ENCODE peak calls at places on chromosomes 13 and 19, in five cellular contexts. P, N, R, Q and D are unnamed samples.

GRCh38 chr13:52348081-52348480 is 57.9 kb downstream of the THSD1 start:
- DNase-seq in P (peak; percentile 88), Q (no peak), R (no peak), N (no peak), D (no peak)

GRCh38 chr19:23996549-23996948 is 81.9 kb downstream of the ZNF726 start:
- DNase-seq in R (no peak), N (no peak), P (no peak), Q (no peak), D (no peak)

GRCh38 chr19:30225615-30226463 is 146.3 kb upstream of the ZNF536 start:
- DNase-seq in P (no peak), N (no peak), Q (no peak), R (no peak), D (no peak)

GRCh38 chr19:40565910-40566495 is 10.7 kb upstream of the SHKBP1 start:
- DNase-seq in R (no peak), N (no peak), Q (no peak), P (no peak), D (no peak)

GRCh38 chr13:52695856-52696255 is 43.2 kb downstream of the SUGT1 start:
- DNase-seq in N (no peak), P (peak; percentile 67), R (no peak), Q (no peak), D (peak; percentile 37)

GRCh38 chr19:45717983-45718650 is 12.6 kb downstream of the FBXO46 start:
- DNase-seq in R (no peak), N (no peak), P (no peak), Q (peak; percentile 55), D (no peak)

GRCh38 chr19:19040417-19040816 is 7.0 kb downstream of the ARMC6 start:
- DNase-seq in R (no peak), N (no peak), Q (peak; percentile 85), P (peak; percentile 91), D (no peak)

GRCh38 chr13:91017669-91018053 is 329.8 kb upstream of the MIR17HG start:
- DNase-seq in N (peak; percentile 20), R (no peak), P (no peak), Q (peak; percentile 12), D (no peak)

GRCh38 chr13:32851083-32852064 is 164.8 kb upstream of the KL start:
- DNase-seq in R (no peak), N (no peak), Q (no peak), P (no peak), D (no peak)

GRCh38 chr13:45196622-45197021 is 4.2 kb downstream of the KCTD4 start:
- DNase-seq in P (peak; percentile 80), Q (no peak), R (no peak), N (no peak), D (peak; percentile 94)

GRCh38 chr19:49916839-49917733 is 11.9 kb upstream of the ATF5 start:
- DNase-seq in P (no peak), N (no peak), R (no peak), Q (no peak), D (no peak)

GRCh38 chr19:38617283-38617763 is 430 bp downstream of the MAP4K1 start:
- DNase-seq in Q (no peak), R (no peak), P (no peak), N (no peak), D (no peak)

GRCh38 chr13:33285420-33286124 is at the start of gene STARD13:
- DNase-seq in P (peak; percentile 98), R (peak; percentile 95), N (peak; percentile 91), Q (peak; percentile 90), D (peak; percentile 94)

GRCh38 chr13:79995334-79995733 is 345.6 kb downstream of the SPRY2 start:
- DNase-seq in N (no peak), P (peak; percentile 85), Q (no peak), R (no peak), D (peak; percentile 93)

GRCh38 chr19:18280247-18281081 is 958 bp downstream of the JUND start:
- DNase-seq in Q (peak; percentile 84), R (peak; percentile 85), P (peak; percentile 69), N (peak; percentile 78), D (peak; percentile 46)

GRCh38 chr19:33214621-33215020 is 11.0 kb downstream of the SLC7A10 start:
- DNase-seq in R (peak; percentile 25), P (peak; percentile 35), N (no peak), Q (no peak), D (no peak)

GRCh38 chr13:67736646-67737420 is 506.7 kb upstream of the PCDH9 start:
- DNase-seq in N (no peak), P (peak; percentile 68), Q (no peak), R (peak; percentile 41), D (no peak)
- TF ChIP-seq CTCF in N (no peak), P (peak; percentile 24), Q (no peak), R (no peak), D (no peak)

DNA sequence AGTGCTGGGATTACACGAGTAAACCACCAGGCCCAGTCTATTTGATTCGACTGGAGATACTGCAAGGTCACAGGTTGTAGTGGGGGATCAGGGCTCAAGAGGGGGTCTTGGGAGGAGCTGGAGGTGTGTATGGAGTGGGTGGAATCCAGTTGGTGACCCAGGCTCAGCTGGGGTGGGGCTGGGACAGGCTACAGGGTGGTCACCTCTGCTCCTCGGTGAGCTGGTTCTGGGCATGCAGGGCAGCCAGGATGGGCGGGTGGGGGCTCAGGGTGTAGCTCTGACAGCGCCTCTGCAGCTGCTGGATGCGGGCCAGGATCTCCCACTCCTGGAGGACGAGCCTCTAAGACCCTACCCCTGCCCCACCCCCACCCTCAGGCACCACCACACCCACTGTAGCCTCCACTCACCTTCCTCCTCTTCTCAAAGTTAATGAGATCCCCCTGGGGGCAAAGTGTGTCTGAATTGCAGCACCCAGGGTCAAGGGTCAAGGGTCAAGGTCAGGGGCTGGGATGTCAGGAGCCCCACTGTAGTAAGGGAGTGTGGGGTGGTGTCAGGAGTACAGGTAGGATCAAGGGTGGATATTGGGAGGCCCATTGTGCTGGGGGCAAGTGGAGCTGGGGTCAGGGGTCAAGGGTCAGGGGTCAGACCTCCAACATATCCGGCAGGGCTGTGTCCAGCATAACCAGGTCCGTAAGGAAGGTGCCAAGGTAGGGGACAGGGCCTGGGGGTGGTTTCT is 17.1 kb downstream of the RGL3 start:
- DNase-seq in P (no peak), R (no peak), Q (no peak), N (no peak), D (no peak)
- H3K4me1 ChIP-seq in P (no peaks in the 10 kb centered on the region), R (no peaks in the 10 kb centered on the region), Q (no peaks in the 10 kb centered on the region), N (no peaks in the 10 kb centered on the region), D (no peaks in the 10 kb centered on the region)

DNA sequence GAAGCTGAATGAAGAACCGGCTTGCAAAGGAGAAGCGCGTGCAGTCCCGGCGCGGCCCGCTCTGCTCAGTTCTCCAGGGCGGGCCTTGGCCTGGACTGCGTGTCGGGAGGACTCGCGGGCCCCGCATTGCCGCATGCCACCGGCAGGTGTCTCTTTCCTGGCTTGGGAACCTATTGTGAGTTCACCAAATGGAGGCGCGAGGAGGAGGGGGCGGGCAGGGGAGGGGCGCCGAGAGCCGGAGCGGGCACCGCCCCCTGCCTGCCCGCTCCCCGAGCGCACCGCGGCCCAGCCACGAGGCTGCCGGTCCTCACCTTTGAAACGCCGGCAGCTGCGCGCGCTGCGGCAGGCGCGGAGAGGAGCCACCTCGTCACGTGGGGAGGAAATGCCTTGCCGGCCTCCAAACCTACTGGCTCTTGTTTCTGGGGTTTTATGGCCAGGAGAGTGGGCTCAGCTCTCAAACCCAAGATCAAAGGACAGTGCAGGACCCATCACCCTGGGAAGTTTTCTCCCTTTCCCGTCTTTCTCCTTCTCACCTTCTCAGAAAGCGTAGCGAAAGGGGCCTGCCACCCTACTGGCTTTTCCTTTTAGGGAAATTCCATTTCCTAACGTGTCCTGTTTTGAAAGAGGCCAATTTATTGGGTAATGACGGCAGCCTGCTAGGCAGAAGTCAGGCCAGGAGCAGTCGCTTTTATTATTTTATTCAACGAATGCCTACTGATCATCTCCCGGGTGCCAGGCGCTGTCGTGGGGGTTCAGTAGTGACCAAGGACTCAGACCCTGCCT is 13.8 kb upstream of the UBE2L5 start:
- DNase-seq in R (peak; percentile 97), Q (peak; percentile 98), N (peak; percentile 79), P (peak; percentile 79), D (peak; percentile 60)
- TF ChIP-seq CTCF in R (peak; percentile 80), Q (peak; percentile 74), N (peak; percentile 68), P (peak; percentile 57), D (peak; percentile 76)

DNA sequence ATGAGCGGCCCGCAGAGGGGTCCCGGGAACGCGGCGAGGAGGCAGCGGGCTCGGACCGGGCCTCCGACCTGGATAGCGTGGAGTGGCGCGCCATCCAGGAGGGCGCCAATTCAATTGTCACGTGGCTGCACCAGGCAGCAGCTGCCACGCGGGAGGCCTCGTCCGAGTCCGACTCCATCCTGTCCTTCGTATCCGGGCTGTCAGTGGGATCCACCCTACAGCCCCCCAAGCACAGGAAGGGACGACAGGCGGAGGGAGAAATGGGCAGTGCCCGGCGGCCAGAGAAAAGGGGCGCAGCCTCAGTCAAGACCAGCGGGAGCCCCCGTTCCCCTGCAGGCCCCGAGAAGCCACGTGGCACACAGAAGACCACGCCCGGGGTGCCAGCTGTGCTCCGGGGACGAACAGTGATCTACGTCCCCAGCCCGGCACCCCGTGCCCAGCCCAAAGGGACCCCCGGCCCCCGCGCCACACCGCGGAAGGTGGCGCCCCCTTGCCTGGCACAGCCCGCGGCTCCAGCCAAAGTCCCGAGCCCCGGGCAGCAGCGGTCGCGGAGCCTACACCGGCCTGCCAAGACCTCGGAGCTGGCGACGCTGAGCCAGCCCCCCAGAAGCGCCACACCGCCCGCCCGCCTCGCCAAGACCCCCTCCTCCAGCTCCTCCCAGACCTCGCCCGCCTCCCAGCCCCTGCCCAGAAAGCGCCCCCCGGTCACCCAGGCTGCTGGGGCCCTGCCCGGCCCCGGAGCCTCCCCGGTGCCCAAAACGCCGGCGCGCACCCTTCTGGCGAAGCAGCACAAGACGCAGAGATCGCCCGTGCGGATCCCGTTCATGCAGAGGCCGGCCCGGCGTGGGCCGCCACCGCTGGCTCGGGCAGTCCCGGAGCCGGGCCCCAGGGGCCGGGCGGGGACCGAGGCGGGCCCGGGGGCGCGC is 10.5 kb downstream of the C19orf25 start:
- DNase-seq in P (peak; percentile 37), R (peak; percentile 38), Q (no peak), N (no peak), D (peak; percentile 33)
- H3K4me1 ChIP-seq in P (peaks cover 21% of the 10 kb centered on the region), R (peaks cover 54% of the 10 kb centered on the region), Q (peaks cover 35% of the 10 kb centered on the region), N (no peaks in the 10 kb centered on the region), D (no peaks in the 10 kb centered on the region)

GRCh38 chr13:85261757-85262346 is 537.4 kb downstream of the SLITRK6 start:
- DNase-seq in Q (no peak), P (peak; percentile 12), N (no peak), R (no peak), D (no peak)
- TF ChIP-seq CTCF in Q (no peak), P (peak; percentile 39), N (peak; percentile 55), R (no peak), D (peak; percentile 62)

DNA sequence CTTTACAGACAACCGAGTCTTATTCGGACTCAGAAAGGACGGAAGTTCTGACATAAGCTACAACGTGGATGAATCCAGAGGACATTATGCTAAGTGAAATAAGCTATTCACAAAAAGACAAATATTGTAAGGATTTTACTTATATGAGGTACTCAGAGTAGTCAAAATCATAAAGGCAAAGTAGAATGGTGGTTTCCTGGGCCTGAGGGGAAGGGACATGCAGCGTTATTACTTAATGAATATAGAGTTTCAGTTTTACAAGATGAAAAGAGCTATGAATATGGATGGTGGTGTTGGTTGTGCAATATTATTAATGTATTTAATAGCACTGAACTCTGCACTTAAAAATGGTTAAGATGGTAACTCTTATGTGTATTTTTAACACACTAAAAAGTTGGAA is 419.1 kb upstream of the SGCG start:
- DNase-seq in P (no peak), N (no peak), Q (no peak), R (no peak), D (no peak)
- H3K4me1 ChIP-seq in P (no peaks in the 10 kb centered on the region), N (no peaks in the 10 kb centered on the region), Q (no peaks in the 10 kb centered on the region), R (no peaks in the 10 kb centered on the region), D (no peaks in the 10 kb centered on the region)